ENCODE peak calls at places on chromosomes 11 and 22, in five cellular contexts. One of them, this sample, is unnamed.

GRCh38 chr22:41445171-41446056 is 1.2 kb downstream of the TOB2 start:
- DNase-seq in heart left ventricle: no peak
- DNase-seq in NB4: peak; percentile 69
- DNase-seq in gastrocnemius medialis: peak; percentile 48
- DNase-seq in transverse colon: peak; percentile 31
- DNase-seq in this sample: peak; percentile 27

GRCh38 chr11:115198301-115198700 is 305.9 kb downstream of the CADM1 start:
- DNase-seq in heart left ventricle: no peak
- DNase-seq in NB4: no peak
- DNase-seq in gastrocnemius medialis: no peak
- DNase-seq in transverse colon: no peak
- DNase-seq in this sample: no peak

GRCh38 chr11:121352301-121352891 is 59.8 kb downstream of the SC5D start:
- DNase-seq in heart left ventricle: no peak
- DNase-seq in NB4: no peak
- DNase-seq in gastrocnemius medialis: no peak
- DNase-seq in transverse colon: no peak
- DNase-seq in this sample: no peak

GRCh38 chr11:116558504-116559252 is 214.1 kb downstream of the BUD13 start:
- DNase-seq in heart left ventricle: no peak
- DNase-seq in NB4: no peak
- DNase-seq in gastrocnemius medialis: no peak
- DNase-seq in transverse colon: no peak
- DNase-seq in this sample: no peak

GRCh38 chr11:686451-687243 is 8.4 kb downstream of the DEAF1 start:
- DNase-seq in heart left ventricle: no peak
- DNase-seq in NB4: no peak
- DNase-seq in gastrocnemius medialis: no peak
- DNase-seq in transverse colon: no peak
- DNase-seq in this sample: no peak

GRCh38 chr22:17086301-17086700 is 1.5 kb downstream of the IL17RA start:
- DNase-seq in heart left ventricle: no peak
- DNase-seq in NB4: peak; percentile 77
- DNase-seq in gastrocnemius medialis: no peak
- DNase-seq in transverse colon: no peak
- DNase-seq in this sample: peak; percentile 81

GRCh38 chr22:44807232-44807631 is 54.9 kb downstream of the ARHGAP8 start:
- DNase-seq in heart left ventricle: no peak
- DNase-seq in NB4: no peak
- DNase-seq in gastrocnemius medialis: no peak
- DNase-seq in transverse colon: no peak
- DNase-seq in this sample: no peak

GRCh38 chr22:44632823-44633478 is 69.1 kb upstream of the PRR5 start:
- DNase-seq in heart left ventricle: no peak
- DNase-seq in NB4: no peak
- DNase-seq in gastrocnemius medialis: no peak
- DNase-seq in transverse colon: no peak
- DNase-seq in this sample: no peak

GRCh38 chr22:30876925-30877553 is 91.5 kb downstream of the MORC2 start:
- DNase-seq in heart left ventricle: peak; percentile 44
- DNase-seq in NB4: no peak
- DNase-seq in gastrocnemius medialis: peak; percentile 3
- DNase-seq in transverse colon: no peak
- DNase-seq in this sample: no peak

GRCh38 chr11:79762271-79762935 is 321.6 kb upstream of the TENM4 start:
- DNase-seq in heart left ventricle: no peak
- DNase-seq in NB4: peak; percentile 31
- DNase-seq in gastrocnemius medialis: no peak
- DNase-seq in transverse colon: no peak
- DNase-seq in this sample: no peak

GRCh38 chr22:32416556-32417085 is 4.6 kb upstream of the RTCB start:
- DNase-seq in heart left ventricle: no peak
- DNase-seq in NB4: no peak
- DNase-seq in gastrocnemius medialis: no peak
- DNase-seq in transverse colon: no peak
- DNase-seq in this sample: no peak

GRCh38 chr11:123182101-123182500 is 12.9 kb downstream of the CLMP start:
- DNase-seq in heart left ventricle: no peak
- DNase-seq in NB4: no peak
- DNase-seq in gastrocnemius medialis: no peak
- DNase-seq in transverse colon: no peak
- DNase-seq in this sample: peak; percentile 29

GRCh38 chr11:59029490-59029889 is 56.6 kb upstream of the GLYATL1B start:
- DNase-seq in heart left ventricle: no peak
- DNase-seq in NB4: no peak
- DNase-seq in gastrocnemius medialis: no peak
- DNase-seq in transverse colon: no peak
- DNase-seq in this sample: no peak

GRCh38 chr22:46514592-46515207 is 22.7 kb downstream of the CELSR1 start:
- DNase-seq in heart left ventricle: peak; percentile 6
- DNase-seq in NB4: no peak
- DNase-seq in gastrocnemius medialis: no peak
- DNase-seq in transverse colon: no peak
- DNase-seq in this sample: no peak

GRCh38 chr22:23548501-23549197 is 31.4 kb downstream of the IGLL1 start:
- DNase-seq in heart left ventricle: no peak
- DNase-seq in NB4: no peak
- DNase-seq in gastrocnemius medialis: no peak
- DNase-seq in transverse colon: no peak
- DNase-seq in this sample: no peak
- TF ChIP-seq CTCF in heart left ventricle: no peak
- TF ChIP-seq CTCF in NB4: no peak
- TF ChIP-seq CTCF in gastrocnemius medialis: no peak
- TF ChIP-seq CTCF in transverse colon: no peak
- TF ChIP-seq CTCF in this sample: no peak

DNA sequence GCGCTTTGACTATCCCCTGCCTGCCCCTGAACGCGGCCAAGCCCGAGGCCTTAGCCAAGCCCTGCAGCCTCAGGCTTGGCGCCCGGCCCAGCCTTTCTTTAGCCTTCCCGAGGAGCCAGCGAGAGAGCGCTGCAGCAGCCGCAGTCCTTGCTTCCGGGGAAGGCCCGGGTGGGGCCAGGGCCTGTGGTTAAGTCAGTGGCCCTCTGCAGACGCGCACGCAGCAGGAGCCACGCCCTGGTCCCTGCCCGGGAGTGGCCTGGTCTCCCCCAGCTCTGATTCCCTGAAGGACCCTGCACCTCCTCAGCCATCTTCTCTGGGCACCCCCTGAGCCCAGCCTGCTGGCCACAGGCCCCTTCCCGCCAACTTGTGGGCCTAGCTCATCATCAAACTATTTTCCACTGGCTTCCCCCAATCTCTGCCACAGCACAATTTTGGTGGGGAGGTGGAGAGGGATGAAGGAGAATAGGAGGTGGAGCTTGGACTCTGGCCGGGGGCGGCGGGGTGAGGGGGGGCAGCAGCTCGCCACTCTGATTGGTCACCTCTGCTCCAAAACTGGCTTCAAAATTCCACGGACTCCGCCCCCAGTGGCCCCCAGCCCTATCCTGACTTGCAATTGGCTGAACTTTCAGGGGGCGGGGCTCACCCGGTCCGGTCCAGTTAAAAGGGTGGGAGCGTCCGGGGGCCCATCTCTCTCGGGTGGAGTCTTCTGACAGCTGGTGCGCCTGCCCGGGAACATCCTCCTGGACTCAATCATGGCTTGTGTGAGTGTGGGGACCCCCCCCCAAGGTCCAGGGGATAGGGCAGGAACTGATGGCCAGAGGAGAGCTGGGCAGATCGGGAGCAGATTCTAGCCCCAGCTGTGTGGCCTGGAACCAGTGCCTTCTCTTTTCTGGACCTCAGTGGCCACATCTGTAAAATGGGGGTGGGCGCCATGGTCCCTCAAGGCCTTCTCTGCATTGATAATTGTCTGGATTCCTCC is at the start of gene LGALS1:
- DNase-seq in heart left ventricle: peak; percentile 98
- DNase-seq in NB4: peak; percentile 94
- DNase-seq in gastrocnemius medialis: peak; percentile 95
- DNase-seq in transverse colon: peak; percentile 95
- DNase-seq in this sample: peak; percentile 94
- TF ChIP-seq POLR2A in heart left ventricle: no peak
- TF ChIP-seq POLR2A in NB4: no peak
- TF ChIP-seq POLR2A in gastrocnemius medialis: peak; percentile 76
- TF ChIP-seq POLR2A in transverse colon: peak; percentile 61
- TF ChIP-seq POLR2A in this sample: no peak

GRCh38 chr11:103108933-103109817 is at the start of gene DYNC2H1:
- DNase-seq in heart left ventricle: peak; percentile 89
- DNase-seq in NB4: peak; percentile 94
- DNase-seq in gastrocnemius medialis: peak; percentile 70
- DNase-seq in transverse colon: peak; percentile 88
- DNase-seq in this sample: peak; percentile 96
- TF ChIP-seq CTCF in heart left ventricle: peak; percentile 67
- TF ChIP-seq CTCF in NB4: peak; percentile 61
- TF ChIP-seq CTCF in gastrocnemius medialis: no peak
- TF ChIP-seq CTCF in transverse colon: peak; percentile 47
- TF ChIP-seq CTCF in this sample: no peak

GRCh38 chr11:66884443-66884842 is 27.6 kb downstream of the LRFN4 start:
- DNase-seq in heart left ventricle: no peak
- DNase-seq in NB4: no peak
- DNase-seq in gastrocnemius medialis: no peak
- DNase-seq in transverse colon: no peak
- DNase-seq in this sample: no peak
- TF ChIP-seq POLR2A in heart left ventricle: no peak
- TF ChIP-seq POLR2A in NB4: no peak
- TF ChIP-seq POLR2A in gastrocnemius medialis: no peak
- TF ChIP-seq POLR2A in transverse colon: no peak
- TF ChIP-seq POLR2A in this sample: no peak

GRCh38 chr11:100847696-100848216 is 160.7 kb downstream of the ARHGAP42 start:
- DNase-seq in heart left ventricle: no peak
- DNase-seq in NB4: no peak
- DNase-seq in gastrocnemius medialis: no peak
- DNase-seq in transverse colon: no peak
- DNase-seq in this sample: no peak
- TF ChIP-seq CTCF in heart left ventricle: no peak
- TF ChIP-seq CTCF in NB4: no peak
- TF ChIP-seq CTCF in gastrocnemius medialis: no peak
- TF ChIP-seq CTCF in transverse colon: no peak
- TF ChIP-seq CTCF in this sample: no peak

GRCh38 chr22:37588540-37589215 is 8.8 kb upstream of the LGALS2 start:
- DNase-seq in heart left ventricle: no peak
- DNase-seq in NB4: no peak
- DNase-seq in gastrocnemius medialis: no peak
- DNase-seq in transverse colon: peak; percentile 76
- DNase-seq in this sample: no peak
- TF ChIP-seq POLR2A in heart left ventricle: no peak
- TF ChIP-seq POLR2A in NB4: no peak
- TF ChIP-seq POLR2A in gastrocnemius medialis: no peak
- TF ChIP-seq POLR2A in transverse colon: no peak
- TF ChIP-seq POLR2A in this sample: no peak

DNA sequence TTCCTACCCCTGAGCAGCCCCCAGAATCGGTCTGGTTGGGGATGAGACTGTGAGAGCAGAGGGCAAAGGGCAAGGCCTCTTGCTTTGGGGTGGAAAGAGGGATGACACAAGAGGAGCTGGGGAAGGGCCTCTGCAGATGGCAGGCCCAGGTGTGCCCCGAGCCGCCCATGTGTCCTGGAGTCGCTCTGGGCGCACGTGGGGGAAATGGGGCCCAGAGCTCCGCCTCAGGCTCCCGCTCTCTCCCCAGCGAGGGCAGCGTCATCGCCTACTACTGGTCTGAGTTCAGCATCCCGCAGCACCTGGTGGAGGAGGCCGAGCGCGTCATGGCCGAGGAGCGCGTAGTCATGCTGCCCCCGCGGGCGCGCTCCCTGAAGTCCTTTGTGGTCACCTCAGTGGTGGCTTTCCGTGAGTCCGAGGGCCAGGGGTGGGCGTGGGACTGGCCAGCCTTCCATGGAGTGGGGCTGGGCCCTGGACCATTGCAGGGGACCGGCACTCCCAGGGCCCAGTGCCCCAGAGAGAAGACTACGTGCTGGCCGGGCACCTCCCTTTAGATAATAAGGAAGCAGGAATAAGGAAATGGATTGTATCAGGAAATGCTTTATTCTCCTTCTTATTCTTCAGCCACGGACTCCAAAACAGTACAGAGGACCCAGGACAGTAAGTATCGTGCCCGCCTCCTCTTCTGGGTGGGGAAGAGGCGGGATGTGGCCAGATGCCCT is 30.1 kb downstream of the ST14 start:
- DNase-seq in heart left ventricle: no peak
- DNase-seq in NB4: no peak
- DNase-seq in gastrocnemius medialis: no peak
- DNase-seq in transverse colon: peak; percentile 81
- DNase-seq in this sample: no peak
- TF ChIP-seq CTCF in heart left ventricle: no peak
- TF ChIP-seq CTCF in NB4: no peak
- TF ChIP-seq CTCF in gastrocnemius medialis: no peak
- TF ChIP-seq CTCF in transverse colon: no peak
- TF ChIP-seq CTCF in this sample: no peak

GRCh38 chr22:29269230-29269604 is 1.1 kb downstream of the EWSR1 start:
- DNase-seq in heart left ventricle: no peak
- DNase-seq in NB4: no peak
- DNase-seq in gastrocnemius medialis: no peak
- DNase-seq in transverse colon: no peak
- DNase-seq in this sample: no peak
- TF ChIP-seq POLR2A in heart left ventricle: no peak
- TF ChIP-seq POLR2A in NB4: no peak
- TF ChIP-seq POLR2A in gastrocnemius medialis: no peak
- TF ChIP-seq POLR2A in transverse colon: no peak
- TF ChIP-seq POLR2A in this sample: no peak

This sample was measured in lower leg skin.